ENCODE peak calls at places on chromosomes 6 and 20, in nine cellular contexts. T is OCI-M1, U is AG09309, A is glutamatergic neuron, F is non-pigmented ciliary epithelial cell, V is H4, D is left ventricle myocardium inferior, P is IMR-90, R is NCI-H748 treated with DMSO at 0.1 percent for 48 hours. G is an unnamed sample.

GRCh38 chr6:89948876-89949275 is 54.6 kb downstream of the GJA10 start:
- DNase-seq in R (no peak), U (no peak), T (no peak), A (no peak), D (no peak), P (no peak), V (no peak), F (no peak), G (no peak)

GRCh38 chr20:57698191-57698866 is 11.5 kb downstream of the PMEPA1 start:
- DNase-seq in D (no peak), A (no peak), P (peak; percentile 98), R (no peak), U (peak; percentile 95), V (peak; percentile 96), F (peak; percentile 97), T (no peak), G (no peak)

GRCh38 chr6:77466055-77467028 is 3.1 kb upstream of the HTR1B start:
- DNase-seq in P (peak; percentile 74), R (peak; percentile 63), T (peak; percentile 83), V (peak; percentile 17), D (peak; percentile 17), A (peak; percentile 78), U (no peak), F (no peak), G (peak; percentile 54)

GRCh38 chr20:51335329-51335841 is 207.1 kb downstream of the NFATC2 start:
- DNase-seq in D (no peak), A (no peak), V (peak; percentile 94), R (no peak), T (no peak), F (peak; percentile 100), P (peak; percentile 100), U (peak; percentile 83), G (no peak)

GRCh38 chr6:31908791-31909190 is 6.9 kb upstream of the ZBTB12 start:
- DNase-seq in D (no peak), V (no peak), A (no peak), R (no peak), T (peak; percentile 36), P (peak; percentile 90), U (no peak), F (peak; percentile 60), G (no peak)

GRCh38 chr6:152054441-152054840 is 247.0 kb downstream of the ESR1 start:
- DNase-seq in R (no peak), U (peak; percentile 27), F (no peak), P (no peak), A (no peak), T (no peak), D (no peak), V (peak; percentile 31), G (no peak)

GRCh38 chr6:107080036-107080435 is 35.3 kb downstream of the BEND3 start:
- DNase-seq in R (no peak), T (peak; percentile 45), U (no peak), F (no peak), V (no peak), A (no peak), D (no peak), P (no peak), G (peak; percentile 12)

GRCh38 chr20:46331612-46332361 is 23.5 kb upstream of the CDH22 start:
- DNase-seq in D (no peak), F (no peak), A (no peak), V (no peak), P (no peak), R (no peak), U (no peak), T (no peak), G (no peak)

GRCh38 chr20:9270831-9271230 is 201.9 kb downstream of the PLCB4 start:
- DNase-seq in P (peak; percentile 74), D (no peak), R (no peak), U (peak; percentile 56), F (no peak), A (no peak), V (peak; percentile 6), T (no peak), G (no peak)

GRCh38 chr6:157955675-157956074 is 26.0 kb upstream of the SYNJ2 start:
- DNase-seq in D (no peak), F (no peak), A (no peak), V (no peak), U (no peak), R (no peak), P (no peak), T (no peak), G (no peak)

GRCh38 chr20:40457404-40457803 is 231.6 kb downstream of the MAFB start:
- DNase-seq in V (no peak), F (no peak), P (no peak), U (no peak), A (no peak), T (no peak), R (no peak), D (no peak), G (no peak)

GRCh38 chr6:47033029-47033796 is 8.9 kb downstream of the ADGRF1 start:
- DNase-seq in U (no peak), A (no peak), R (no peak), D (no peak), T (no peak), F (no peak), P (no peak), V (no peak), G (no peak)

GRCh38 chr6:46648869-46649488 is 3.6 kb downstream of the CYP39A1 start:
- DNase-seq in D (no peak), R (no peak), F (no peak), V (peak; percentile 16), T (no peak), P (no peak), U (no peak), A (no peak), G (no peak)

GRCh38 chr20:33719277-33719988 is 677 bp downstream of the PXMP4 start:
- DNase-seq in V (no peak), R (no peak), D (no peak), F (no peak), A (no peak), U (no peak), P (no peak), T (no peak), G (peak; percentile 34)

GRCh38 chr6:31396422-31397152 is 6.8 kb upstream of the MICA start:
- DNase-seq in A (peak; percentile 92), U (no peak), P (peak; percentile 70), D (peak; percentile 81), F (no peak), R (peak; percentile 45), T (peak; percentile 95), V (peak; percentile 72), G (peak; percentile 32)

GRCh38 chr6:12238191-12238590 is 52.0 kb upstream of the EDN1 start:
- DNase-seq in U (no peak), V (no peak), T (peak; percentile 62), P (no peak), F (no peak), A (no peak), R (no peak), D (no peak), G (no peak)

GRCh38 chr6:121951918-121952379 is 447.5 kb upstream of the HSF2 start:
- DNase-seq in A (no peak), R (no peak), V (peak; percentile 90), P (peak; percentile 80), F (peak; percentile 51), U (peak; percentile 41), D (no peak), T (no peak), G (no peak)

GRCh38 chr6:97133071-97133470 is 149.9 kb downstream of the MMS22L start:
- DNase-seq in A (no peak), U (no peak), D (no peak), T (peak; percentile 18), V (no peak), P (no peak), F (no peak), R (no peak), G (peak; percentile 21)

GRCh38 chr20:20466341-20466879 is 98.5 kb downstream of the INSM1 start:
- DNase-seq in R (no peak), D (no peak), P (peak; percentile 85), F (peak; percentile 56), A (no peak), U (peak; percentile 79), T (peak; percentile 92), V (peak; percentile 73), G (peak; percentile 24)

GRCh38 chr6:137655291-137655690 is 161.1 kb upstream of the OLIG3 start:
- DNase-seq in D (no peak), R (no peak), T (no peak), P (no peak), U (no peak), A (no peak), F (no peak), V (no peak), G (no peak)

GRCh38 chr6:74170118-74170517 is 474.1 kb downstream of the CD109 start:
- DNase-seq in R (no peak), U (peak; percentile 85), T (no peak), D (no peak), F (peak; percentile 18), P (peak; percentile 99), V (peak; percentile 27), A (no peak), G (no peak)

GRCh38 chr20:52303281-52303950 is 111.8 kb upstream of the ZFP64 start:
- DNase-seq in T (no peak), R (no peak), A (no peak), F (no peak), D (no peak), P (no peak), V (no peak), U (no peak), G (no peak)

GRCh38 chr6:79833264-79833663 is 114.1 kb downstream of the ELOVL4 start:
- DNase-seq in T (no peak), R (no peak), F (no peak), A (no peak), P (no peak), D (no peak), V (no peak), U (no peak), G (no peak)